ENCODE peak calls at places on chromosomes 12 and 14, in five cellular contexts. N, E, U, K and F are unnamed samples.

GRCh38 chr12:107396991-107397390 is 288.6 kb upstream of the PWP1 start:
- DNase-seq in N (no peak), E (no peak), U (no peak), K (no peak), F (no peak)

GRCh38 chr12:1581973-1582708 is 12.2 kb downstream of the FBXL14 start:
- DNase-seq in N (no peak), E (no peak), U (no peak), K (no peak), F (no peak)

GRCh38 chr12:34406996-34407300 is 384.7 kb downstream of the ALG10 start:
- DNase-seq in N (no peak), E (peak), U (no peak), K (no peak), F (no peak)

GRCh38 chr12:55930771-55931316 is at the start of gene DGKA:
- DNase-seq in N (peak), E (peak), U (peak), K (no peak), F (peak)

GRCh38 chr14:72738181-72738611 is 155.7 kb downstream of the DPF3 start:
- DNase-seq in N (no peak), E (no peak), U (no peak), K (peak), F (peak)

GRCh38 chr12:4472045-4472444 is 26.4 kb upstream of the FGF6 start:
- DNase-seq in N (no peak), E (no peak), U (no peak), K (no peak), F (no peak)

GRCh38 chr14:45199246-45199645 is 53.8 kb downstream of the MIS18BP1 start:
- DNase-seq in N (no peak), E (no peak), U (no peak), K (no peak), F (no peak)

GRCh38 chr14:93056166-93056839 is 59.4 kb downstream of the ITPK1 start:
- DNase-seq in N (no peak), E (no peak), U (no peak), K (no peak), F (no peak)

GRCh38 chr14:51967521-51967920 is 21.8 kb upstream of the RTRAF start:
- DNase-seq in N (no peak), E (no peak), U (no peak), K (no peak), F (no peak)

GRCh38 chr12:70919597-70920035 is 922 bp downstream of the PTPRR start:
- DNase-seq in N (no peak), E (no peak), U (no peak), K (peak), F (no peak)

GRCh38 chr12:116087962-116088361 is 189.5 kb downstream of the MED13L start:
- DNase-seq in N (no peak), E (no peak), U (no peak), K (no peak), F (no peak)

GRCh38 chr14:51865953-51866747 is 5.7 kb downstream of the GNG2 start:
- DNase-seq in N (peak), E (no peak), U (peak), K (no peak), F (no peak)

GRCh38 chr12:49671051-49671765 is 36.0 kb downstream of the FMNL3 start:
- DNase-seq in N (no peak), E (peak), U (no peak), K (no peak), F (peak)

GRCh38 chr12:3148366-3149000 is 71.3 kb downstream of the TSPAN9 start:
- DNase-seq in N (no peak), E (no peak), U (no peak), K (no peak), F (no peak)

GRCh38 chr12:70756791-70757190 is 119.6 kb upstream of the PTPRB start:
- DNase-seq in N (no peak), E (no peak), U (no peak), K (peak), F (no peak)

GRCh38 chr12:121355818-121356217 is 3.6 kb upstream of the ANAPC5 start:
- DNase-seq in N (no peak), E (no peak), U (no peak), K (no peak), F (no peak)

GRCh38 chr14:29663281-29663801 is 264.3 kb downstream of the PRKD1 start:
- DNase-seq in N (no peak), E (no peak), U (no peak), K (no peak), F (no peak)

GRCh38 chr14:94484476-94484875 is 8.5 kb upstream of the SERPINA9 start:
- DNase-seq in N (no peak), E (no peak), U (no peak), K (no peak), F (no peak)

GRCh38 chr12:124277394-124278222 is 17.3 kb upstream of the RFLNA start:
- DNase-seq in N (no peak), E (no peak), U (no peak), K (no peak), F (no peak)

GRCh38 chr12:104534162-104534856 is 77.6 kb downstream of the CHST11 start:
- DNase-seq in N (no peak), E (no peak), U (no peak), K (no peak), F (no peak)

GRCh38 chr12:48160807-48161206 is 3.5 kb upstream of the ASB8 start:
- DNase-seq in N (no peak), E (no peak), U (no peak), K (no peak), F (no peak)

GRCh38 chr14:70624972-70625371 is 16.7 kb upstream of the TTC9 start:
- DNase-seq in N (no peak), E (no peak), U (no peak), K (no peak), F (no peak)

GRCh38 chr14:43765474-43765873 is 741.6 kb downstream of the FSCB start:
- DNase-seq in N (no peak), E (no peak), U (no peak), K (no peak), F (no peak)

GRCh38 chr12:131287015-131287937 is 333.6 kb downstream of the ADGRD1 start:
- DNase-seq in N (no peak), E (no peak), U (no peak), K (no peak), F (no peak)

GRCh38 chr12:102548543-102548942 is 68.2 kb upstream of the IGF1 start:
- DNase-seq in N (no peak), E (no peak), U (no peak), K (no peak), F (no peak)

GRCh38 chr14:105398044-105398725 is at the start of gene TEX22:
- DNase-seq in N (peak), E (peak), U (peak), K (peak), F (peak)

GRCh38 chr12:75831413-75831812 is 200.2 kb downstream of the PHLDA1 start:
- DNase-seq in N (no peak), E (no peak), U (no peak), K (no peak), F (no peak)

GRCh38 chr12:34376133-34376799 is 354.0 kb downstream of the ALG10 start:
- DNase-seq in N (no peak), E (no peak), U (no peak), K (no peak), F (no peak)

GRCh38 chr12:30631710-30632109 is 64.0 kb downstream of the IPO8 start:
- DNase-seq in N (no peak), E (no peak), U (no peak), K (no peak), F (no peak)

DNA sequence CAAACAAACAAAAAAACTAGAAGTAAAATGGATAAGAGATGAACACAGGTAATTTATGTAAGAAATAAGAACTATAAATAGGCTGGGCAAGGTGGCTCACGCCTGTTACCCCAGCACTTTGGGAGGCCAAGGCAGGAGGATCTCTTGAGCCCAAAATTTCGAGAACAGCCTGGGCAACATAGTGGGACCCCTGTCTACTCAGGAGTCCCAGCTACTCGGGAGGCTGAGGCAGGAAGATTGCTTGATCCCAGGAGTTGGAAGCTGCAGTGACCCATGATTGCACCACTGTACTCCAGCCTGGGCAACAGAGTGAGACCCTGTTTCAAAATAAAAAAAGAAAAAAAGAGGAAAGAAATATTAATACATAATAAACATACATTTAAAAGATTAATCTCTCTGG is 22.7 kb upstream of the ABCD4 start:
- DNase-seq in N (no peak), E (no peak), U (no peak), K (no peak), F (no peak)
- TF ChIP-seq CTCF in N (no peak), E (no peak), U (no peak), K (no peak), F (no peak)

DNA sequence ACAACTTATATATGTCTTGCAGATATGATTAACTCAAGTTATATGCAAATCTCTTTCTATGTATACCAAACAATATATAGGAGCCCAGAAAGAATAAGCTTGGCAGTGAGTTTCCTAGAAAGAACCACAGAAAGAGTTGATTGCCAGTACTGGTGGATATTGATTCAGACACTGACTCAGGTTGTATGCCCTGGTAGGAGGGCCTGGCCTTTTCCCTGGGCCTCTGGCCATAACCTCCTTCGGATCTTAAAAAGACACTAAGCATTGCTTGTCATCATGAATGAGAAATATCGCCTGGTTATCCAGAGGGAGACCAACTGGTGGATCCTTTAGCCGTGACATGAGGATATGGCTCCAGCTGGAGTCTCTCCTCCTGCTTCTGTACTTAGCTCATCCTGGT is 231.5 kb downstream of the MSRB3 start:
- DNase-seq in N (no peak), E (no peak), U (no peak), K (no peak), F (no peak)
- TF ChIP-seq CTCF in N (no peak), E (no peak), U (no peak), K (no peak), F (no peak)

DNA sequence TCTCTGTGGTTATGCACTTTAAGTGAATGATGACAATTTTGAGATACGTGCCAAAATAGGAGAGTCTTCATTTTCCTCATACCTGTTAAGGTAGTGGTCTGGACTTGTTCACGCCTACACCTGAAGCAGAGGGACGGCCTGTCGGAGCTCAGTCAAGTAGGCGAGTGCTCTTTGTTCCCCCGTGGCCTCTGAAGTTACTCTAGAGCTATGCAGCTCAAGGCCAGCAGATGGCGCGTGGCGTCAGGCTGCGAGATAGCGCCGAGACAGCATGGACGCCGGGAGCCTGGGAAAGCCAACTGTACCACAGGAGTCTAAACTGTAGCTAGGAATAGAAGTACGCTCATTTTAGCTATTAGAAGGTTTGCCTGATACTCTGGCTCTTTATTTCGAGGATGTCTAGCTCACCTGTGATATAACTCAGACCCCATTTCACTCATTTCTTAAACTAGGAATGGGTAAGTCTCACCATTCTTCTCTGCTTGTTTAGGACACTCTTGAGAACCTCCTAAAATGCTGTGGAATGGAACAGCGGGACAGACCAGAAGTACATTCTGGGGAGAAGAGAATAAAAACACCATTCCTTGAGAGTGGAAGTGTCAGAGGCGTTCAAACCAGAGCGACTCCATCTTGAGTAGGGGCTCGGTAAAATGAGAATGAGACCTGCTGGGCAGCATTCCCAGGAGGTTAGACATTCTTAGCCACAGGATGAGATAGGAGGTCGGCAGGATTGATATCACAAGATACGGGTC is 267.4 kb upstream of the HMGA2 start:
- DNase-seq in N (peak), E (peak), U (peak), K (peak), F (peak)
- TF ChIP-seq CTCF in N (peak), E (peak), U (peak), K (peak), F (peak)

DNA sequence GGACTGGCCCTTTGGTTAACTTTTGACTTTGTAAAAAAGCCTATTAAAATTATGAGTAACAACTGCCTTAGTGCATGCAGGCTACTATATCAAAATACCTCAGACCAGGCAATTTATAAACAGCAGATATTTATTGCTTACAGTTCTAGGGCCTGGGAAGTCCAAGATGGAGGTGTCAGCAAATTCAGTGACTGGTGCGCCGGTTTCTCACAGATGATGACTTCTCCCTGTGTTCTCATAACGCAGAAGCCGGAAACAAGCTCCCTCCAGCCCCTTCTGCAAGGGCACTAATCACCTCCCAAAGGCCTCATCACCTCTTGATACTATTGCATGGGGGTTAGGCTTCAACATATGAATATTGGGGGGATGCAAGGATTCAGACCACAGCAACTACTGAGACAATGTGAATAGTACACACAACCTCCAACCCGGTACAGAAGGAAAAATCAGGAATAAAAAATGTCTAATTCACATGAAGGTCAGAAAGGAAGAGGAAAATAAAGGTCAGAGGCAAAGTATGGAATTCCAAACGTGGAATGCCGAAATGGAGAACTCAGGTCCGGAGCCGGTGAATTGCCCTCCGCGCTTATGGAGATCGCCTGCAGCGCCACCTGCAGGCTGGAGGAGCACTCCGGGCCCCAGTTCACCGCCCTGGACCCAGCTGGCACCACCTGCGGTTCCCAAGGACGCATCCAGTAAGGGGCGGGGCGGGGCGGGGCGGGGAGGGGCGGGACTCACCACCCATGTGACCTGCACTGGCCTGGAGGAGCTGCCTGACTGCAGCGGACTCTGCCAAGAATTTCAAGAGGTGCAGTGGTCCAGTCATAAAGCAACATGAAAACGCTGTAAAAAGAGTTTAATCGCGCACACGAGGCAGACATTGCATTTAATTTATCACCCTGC is 203.4 kb downstream of the KIF26A start:
- DNase-seq in N (peak), E (no peak), U (no peak), K (peak), F (no peak)
- TF ChIP-seq CTCF in N (peak), E (peak), U (peak), K (peak), F (no peak)

DNA sequence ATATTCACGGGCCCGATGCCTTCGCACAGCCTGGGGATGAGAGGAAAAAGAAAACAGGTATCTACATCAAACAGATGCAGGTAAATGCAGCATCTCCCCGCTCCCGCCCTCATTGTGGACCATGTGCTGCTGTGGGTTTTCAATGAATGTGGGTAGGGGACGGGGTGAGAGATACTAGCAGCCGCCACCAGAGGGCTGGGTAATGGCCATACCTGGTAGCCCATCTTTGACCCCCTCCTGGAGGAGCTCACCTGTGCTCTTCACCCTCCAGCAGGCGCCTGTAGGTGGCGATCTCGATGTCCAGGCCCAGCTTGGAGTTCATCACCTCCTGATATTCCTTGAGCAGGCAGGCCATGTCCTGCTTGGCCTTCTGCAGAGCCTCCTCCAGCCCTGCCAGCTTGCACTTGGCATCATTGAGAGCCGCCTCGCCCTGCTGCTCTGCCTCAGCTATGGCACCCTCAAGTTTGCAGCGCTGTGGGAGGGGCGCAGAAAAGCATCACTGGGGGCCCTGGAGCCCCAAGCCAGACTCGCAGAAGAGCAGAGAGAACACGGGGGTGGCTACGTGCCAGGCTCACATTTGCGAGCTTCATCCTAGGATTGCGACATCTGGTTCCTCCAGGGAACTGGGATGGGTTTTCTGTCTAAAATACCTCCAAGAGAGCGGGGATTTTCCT is 10.2 kb downstream of the KRT82 start:
- DNase-seq in N (peak), E (no peak), U (no peak), K (no peak), F (no peak)
- TF ChIP-seq CTCF in N (peak), E (peak), U (peak), K (peak), F (no peak)